ENCODE peak calls at places on chromosomes 13 and 19, in four cellular contexts. F is esophagus muscularis mucosa, B is right lobe of liver, G is IMR-90. C is an unnamed sample.

GRCh38 chr13:73720216-73720840 is 413.9 kb downstream of the KLF12 start:
- DNase-seq in F (no peak), B (no peak), G (peak; percentile 11), C (no peak)

GRCh38 chr13:46961719-46962118 is 64.9 kb upstream of the HTR2A start:
- DNase-seq in F (no peak), B (no peak), G (peak; percentile 89), C (no peak)

GRCh38 chr19:54390942-54391577 is 24.2 kb upstream of the TTYH1 start:
- DNase-seq in F (no peak), B (no peak), G (peak; percentile 60), C (no peak)

GRCh38 chr19:17863520-17864182 is 3.9 kb downstream of the RPL18A start:
- DNase-seq in F (no peak), B (no peak), G (no peak), C (no peak)

GRCh38 chr19:36266375-36266961 is 51.6 kb downstream of the ZNF146 start:
- DNase-seq in F (no peak), B (no peak), G (no peak), C (no peak)

GRCh38 chr19:37313335-37313627 is 57.6 kb upstream of the ZNF527 start:
- DNase-seq in F (no peak), B (no peak), G (no peak), C (no peak)

GRCh38 chr13:103187621-103188020 is 121.4 kb upstream of the SLC10A2 start:
- DNase-seq in F (no peak), B (no peak), G (no peak), C (no peak)

GRCh38 chr19:6088677-6089063 is 21.6 kb downstream of the RFX2 start:
- DNase-seq in F (no peak), B (no peak), G (peak; percentile 49), C (no peak)

GRCh38 chr19:45356760-45357444 is 13.5 kb downstream of the ERCC2 start:
- DNase-seq in F (no peak), B (no peak), G (no peak), C (no peak)

GRCh38 chr19:16945762-16946465 is 57.1 kb downstream of the F2RL3 start:
- DNase-seq in F (no peak), B (no peak), G (no peak), C (no peak)

GRCh38 chr13:67943116-67943515 is 713.0 kb upstream of the PCDH9 start:
- DNase-seq in F (no peak), B (no peak), G (no peak), C (no peak)

GRCh38 chr13:28564030-28564429 is 69.1 kb upstream of the FLT1 start:
- DNase-seq in F (no peak), B (no peak), G (no peak), C (peak; percentile 73)

GRCh38 chr13:49319555-49320350 is 72.0 kb downstream of the CDADC1 start:
- DNase-seq in F (no peak), B (no peak), G (peak; percentile 74), C (no peak)

GRCh38 chr13:99384468-99384867 is 77.3 kb upstream of the GPR183 start:
- DNase-seq in F (no peak), B (no peak), G (no peak), C (no peak)

GRCh38 chr13:100584901-100585300 is 3.7 kb downstream of the GGACT start:
- DNase-seq in F (no peak), B (no peak), G (no peak), C (no peak)

GRCh38 chr13:20901668-20902437 is 693 bp downstream of the XPO4 start:
- DNase-seq in F (no peak), B (peak; percentile 57), G (peak; percentile 13), C (peak; percentile 67)

GRCh38 chr13:44160549-44161278 is 212.9 kb upstream of the SERP2 start:
- DNase-seq in F (no peak), B (no peak), G (peak; percentile 15), C (no peak)

GRCh38 chr13:36820222-36820621 is 1.2 kb downstream of the RFXAP start:
- DNase-seq in F (no peak), B (no peak), G (no peak), C (no peak)

DNA sequence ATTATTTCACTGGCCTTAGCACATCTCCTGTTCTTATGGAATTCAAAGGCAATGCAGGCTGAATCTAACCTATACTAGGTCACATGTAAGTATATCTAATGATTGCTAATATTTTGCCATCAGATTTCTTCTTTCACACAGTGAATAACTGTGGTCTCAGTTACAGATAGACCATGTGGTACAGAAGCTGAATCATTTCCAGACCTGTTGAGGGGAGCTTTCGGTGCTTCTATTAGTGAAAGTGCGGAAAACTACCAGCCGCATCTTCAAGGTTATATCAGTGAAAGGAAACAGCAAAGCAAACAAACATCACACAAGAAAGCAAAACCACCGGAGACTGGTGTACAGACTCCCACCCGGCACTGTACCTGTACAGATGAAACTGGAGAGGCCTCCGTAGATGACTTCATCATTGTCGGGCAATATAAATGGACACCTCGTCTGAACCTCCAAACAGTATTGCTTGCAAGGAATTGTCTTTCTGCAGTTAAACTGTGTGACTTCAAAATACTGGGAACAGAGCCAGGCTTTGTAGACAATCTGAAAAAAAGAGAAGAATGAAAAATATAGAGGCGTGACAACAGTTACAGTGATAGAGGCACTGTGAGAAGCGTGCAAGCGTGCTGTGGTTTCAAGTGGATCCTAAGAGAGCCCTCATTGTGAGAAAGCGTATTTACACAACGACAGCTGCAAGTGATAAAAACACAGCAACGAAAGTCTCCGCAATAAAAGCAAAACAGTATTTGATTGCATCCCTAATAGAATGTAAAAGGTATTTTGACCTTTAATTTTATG is 642.5 kb upstream of the ARGLU1 start:
- DNase-seq in F (no peak), B (no peak), G (peak; percentile 20), C (no peak)
- H3K4me3 ChIP-seq in F (peak overlapping the region; percentile 16), B (no peak overlapping the region), G (no peak overlapping the region), C (no peak overlapping the region)

GRCh38 chr13:51027644-51028043 is 83.4 kb downstream of the C13orf42 start:
- DNase-seq in F (peak; percentile 55), B (no peak), G (no peak), C (no peak)
- H3K4me1 ChIP-seq in F (no peaks in the 10 kb centered on the region), B (no peaks in the 10 kb centered on the region), G (no peaks in the 10 kb centered on the region), C (no peaks in the 10 kb centered on the region)

GRCh38 chr19:15111758-15112157 is 4.6 kb downstream of the SYDE1 start:
- DNase-seq in F (no peak), B (no peak), G (no peak), C (no peak)
- H3K36me3 ChIP-seq in F (peaks cover 80% of the 10 kb centered on the region), B (no peaks in the 10 kb centered on the region), G (peaks cover 75% of the 10 kb centered on the region), C (peaks cover 6% of the 10 kb centered on the region)

GRCh38 chr13:95677564-95678386 is 836 bp downstream of the DNAJC3 start:
- DNase-seq in F (no peak), B (peak; percentile 71), G (peak; percentile 23), C (no peak)

GRCh38 chr13:95676775-95677563 is at the start of gene DNAJC3:
- DNase-seq in F (peak; percentile 99), B (peak; percentile 99), G (peak; percentile 96), C (peak; percentile 99)

GRCh38 chr13:95678967-95679366 is 2.0 kb downstream of the DNAJC3 start:
- DNase-seq in F (no peak), B (no peak), G (no peak), C (no peak)

GRCh38 chr13:95676100-95676774 is 702 bp upstream of the DNAJC3 start:
- DNase-seq in F (no peak), B (peak; percentile 52), G (peak; percentile 39), C (peak; percentile 40)

GRCh38 chr13:95679722-95680121 is 2.8 kb downstream of the DNAJC3 start:
- DNase-seq in F (no peak), B (no peak), G (no peak), C (no peak)
- H3K4me3 ChIP-seq in F (no peak overlapping the region), B (no peak overlapping the region), G (no peak overlapping the region), C (no peak overlapping the region)

C was measured in mucosa of descending colon.